ENCODE peak calls at places on chromosomes 16 and 17, in seven cellular contexts. Z is CD4-positive, CD25-positive, alpha-beta regulatory T cell; F is nephron progenitor cell; M is psoas muscle; A is naive thymus-derived CD8-positive, alpha-beta T cell; J is NCI-H1092; O is stimulated activated CD8-positive, alpha-beta memory T cell treated with anti-CD3 and anti-CD28 coated beads, Interleukin-7, amount 100 ng/mL, for 1 hour. P is an unnamed sample.

GRCh38 chr17:15981208-15981607 is 18.3 kb downstream of the ZSWIM7 start:
- DNase-seq in Z (no peak), F (no peak), M (no peak), A (no peak), J (no peak), O (no peak), P (no peak)

GRCh38 chr16:30361180-30361579 is 6.1 kb upstream of the CD2BP2 start:
- DNase-seq in Z (no peak), F (no peak), M (no peak), A (no peak), J (no peak), O (no peak), P (no peak)

GRCh38 chr16:8878523-8878911 is 3.6 kb upstream of the LITAFD start:
- DNase-seq in Z (no peak), F (no peak), M (no peak), A (no peak), J (no peak), O (no peak), P (no peak)

GRCh38 chr16:13289515-13289914 is 388.1 kb downstream of the SHISA9 start:
- DNase-seq in Z (no peak), F (no peak), M (no peak), A (no peak), J (no peak), O (no peak), P (no peak)

GRCh38 chr16:85947511-85948509 is 48.8 kb downstream of the IRF8 start:
- DNase-seq in Z (no peak), F (no peak), M (no peak), A (no peak), J (no peak), O (no peak), P (no peak)

GRCh38 chr16:3819741-3820724 is 60.5 kb downstream of the CREBBP start:
- DNase-seq in Z (no peak), F (no peak), M (no peak), A (peak), J (peak), O (no peak), P (peak)

GRCh38 chr17:76869878-76870714 is 1.9 kb downstream of the MGAT5B start:
- DNase-seq in Z (no peak), F (peak), M (no peak), A (no peak), J (no peak), O (no peak), P (no peak)

GRCh38 chr17:3751836-3752235 is 28.1 kb downstream of the HASPIN start:
- DNase-seq in Z (no peak), F (no peak), M (no peak), A (no peak), J (no peak), O (no peak), P (no peak)

GRCh38 chr17:1160591-1161041 is 19.2 kb downstream of the ABR start:
- DNase-seq in Z (no peak), F (no peak), M (no peak), A (no peak), J (no peak), O (no peak), P (no peak)

GRCh38 chr17:42891539-42892152 is 9.0 kb upstream of the G6PC1 start:
- DNase-seq in Z (no peak), F (peak), M (peak), A (no peak), J (no peak), O (no peak), P (peak)

GRCh38 chr17:2736956-2737355 is 12.5 kb downstream of the CCDC92B start:
- DNase-seq in Z (no peak), F (no peak), M (no peak), A (no peak), J (no peak), O (no peak), P (no peak)

GRCh38 chr17:63150994-63151464 is 185.0 kb downstream of the TANC2 start:
- DNase-seq in Z (no peak), F (peak), M (no peak), A (no peak), J (peak), O (no peak), P (peak)

GRCh38 chr17:7716901-7717755 is at the start of gene DNAH2:
- DNase-seq in Z (no peak), F (peak), M (peak), A (peak), J (peak), O (no peak), P (peak)

GRCh38 chr17:66717680-66718079 is 117.2 kb upstream of the CACNG5 start:
- DNase-seq in Z (no peak), F (no peak), M (no peak), A (no peak), J (no peak), O (no peak), P (no peak)

GRCh38 chr17:19308398-19308797 is 54.1 kb downstream of the B9D1 start:
- DNase-seq in Z (no peak), F (no peak), M (no peak), A (no peak), J (no peak), O (no peak), P (no peak)

GRCh38 chr17:31404028-31404949 is 12.8 kb downstream of the RAB11FIP4 start:
- DNase-seq in Z (no peak), F (no peak), M (no peak), A (no peak), J (no peak), O (no peak), P (no peak)

GRCh38 chr16:17224350-17224749 is 246.4 kb downstream of the XYLT1 start:
- DNase-seq in Z (no peak), F (no peak), M (no peak), A (no peak), J (no peak), O (no peak), P (no peak)

GRCh38 chr16:19389246-19389645 is 28.4 kb upstream of the TMC5 start:
- DNase-seq in Z (no peak), F (peak), M (no peak), A (no peak), J (peak), O (no peak), P (peak)

GRCh38 chr16:9404811-9405210 is 313.4 kb downstream of the HAPSTR1 start:
- DNase-seq in Z (no peak), F (no peak), M (no peak), A (no peak), J (no peak), O (no peak), P (no peak)

GRCh38 chr16:50389900-50390896 is 21.4 kb upstream of the BRD7 start:
- DNase-seq in Z (no peak), F (no peak), M (no peak), A (no peak), J (no peak), O (no peak), P (no peak)

GRCh38 chr16:84726670-84727467 is 27.1 kb downstream of the USP10 start:
- DNase-seq in Z (no peak), F (no peak), M (no peak), A (no peak), J (no peak), O (no peak), P (peak)

GRCh38 chr17:77125432-77125901 is 15.3 kb upstream of the SEC14L1 start:
- DNase-seq in Z (no peak), F (no peak), M (no peak), A (no peak), J (no peak), O (no peak), P (no peak)

GRCh38 chr16:67987460-67988160 is 7.3 kb upstream of the DPEP3 start:
- DNase-seq in Z (no peak), F (no peak), M (peak), A (no peak), J (no peak), O (no peak), P (peak)

GRCh38 chr16:5025171-5025632 is 8.5 kb downstream of the NAGPA start:
- DNase-seq in Z (no peak), F (peak), M (no peak), A (peak), J (peak), O (no peak), P (peak)

GRCh38 chr16:88295526-88296436 is 87.0 kb upstream of the ZNF469 start:
- DNase-seq in Z (no peak), F (no peak), M (no peak), A (no peak), J (no peak), O (no peak), P (peak)

GRCh38 chr17:65592131-65592965 is 30.9 kb upstream of the AXIN2 start:
- DNase-seq in Z (no peak), F (no peak), M (no peak), A (no peak), J (no peak), O (no peak), P (no peak)

GRCh38 chr17:31457391-31458234 is 66.1 kb downstream of the RAB11FIP4 start:
- DNase-seq in Z (no peak), F (no peak), M (no peak), A (no peak), J (no peak), O (no peak), P (no peak)

GRCh38 chr16:1993731-1994131 is 4.0 kb downstream of the SYNGR3 start:
- DNase-seq in Z (no peak), F (no peak), M (peak), A (no peak), J (no peak), O (no peak), P (no peak)

GRCh38 chr17:9976283-9977009 is 71.4 kb upstream of the RCVRN start:
- DNase-seq in Z (no peak), F (no peak), M (no peak), A (no peak), J (no peak), O (no peak), P (no peak)

P was measured in Ammon's horn.